ENCODE peak calls at places on chromosomes 6 and 20, in nine cellular contexts. W, K, H, P, X, Q, U, O and N are unnamed samples.

GRCh38 chr20:11849976-11850670 is 67.6 kb upstream of the BTBD3 start:
- DNase-seq in X (no peak), U (no peak), K (no peak), P (no peak), O (no peak), H (no peak), W (peak; percentile 45), Q (no peak), N (no peak)

GRCh38 chr20:59004763-59005522 is 2.1 kb downstream of the CTSZ start:
- DNase-seq in K (peak; percentile 94), P (no peak), O (peak; percentile 84), Q (peak; percentile 63), H (peak; percentile 78), W (no peak), X (no peak), U (no peak), N (no peak)

GRCh38 chr6:50956014-50956413 is 137.3 kb downstream of the TFAP2B start:
- DNase-seq in X (no peak), H (no peak), U (no peak), O (no peak), W (no peak), P (no peak), K (no peak), Q (no peak), N (no peak)

GRCh38 chr6:40244684-40245083 is 310.4 kb upstream of the MOCS1 start:
- DNase-seq in X (no peak), W (no peak), K (no peak), P (no peak), H (no peak), Q (no peak), O (no peak), U (no peak), N (no peak)

GRCh38 chr20:39070484-39071231 is 108.5 kb downstream of the DHX35 start:
- DNase-seq in K (no peak), O (no peak), X (no peak), W (peak; percentile 56), U (no peak), Q (peak; percentile 25), H (no peak), P (no peak), N (peak; percentile 78)

GRCh38 chr6:10341605-10342004 is 73.3 kb downstream of the TFAP2A start:
- DNase-seq in H (no peak), W (no peak), U (no peak), P (no peak), O (no peak), Q (no peak), X (no peak), K (no peak), N (no peak)

GRCh38 chr6:134464690-134465411 is 146.9 kb upstream of the SGK1 start:
- DNase-seq in U (no peak), H (no peak), K (no peak), W (peak; percentile 89), P (peak; percentile 76), Q (no peak), O (no peak), X (no peak), N (peak; percentile 38)

GRCh38 chr20:57508381-57508780 is 16.6 kb downstream of the CTCFL start:
- DNase-seq in K (no peak), O (no peak), W (no peak), H (no peak), U (no peak), P (no peak), Q (no peak), X (no peak), N (no peak)

GRCh38 chr6:39440039-39440426 is 117.5 kb upstream of the KCNK16 start:
- DNase-seq in O (no peak), W (no peak), K (no peak), U (peak; percentile 49), X (no peak), P (no peak), H (no peak), Q (no peak), N (no peak)

GRCh38 chr6:142045380-142046270 is 87.1 kb upstream of the GJE1 start:
- DNase-seq in Q (peak; percentile 26), H (no peak), P (peak; percentile 15), U (no peak), O (no peak), W (peak; percentile 51), X (no peak), K (no peak), N (no peak)

GRCh38 chr6:6918216-6918983 is 189.4 kb upstream of the RREB1 start:
- DNase-seq in K (no peak), U (no peak), X (peak; percentile 35), H (no peak), W (peak; percentile 59), O (no peak), P (peak; percentile 44), Q (peak; percentile 8), N (peak; percentile 44)

GRCh38 chr20:56826971-56827645 is 198.0 kb downstream of the TFAP2C start:
- DNase-seq in O (no peak), K (no peak), P (peak; percentile 16), W (no peak), U (peak; percentile 95), X (no peak), Q (no peak), H (peak; percentile 83), N (no peak)

GRCh38 chr6:100137759-100138158 is 143.7 kb upstream of the MCHR2 start:
- DNase-seq in O (no peak), H (no peak), K (no peak), U (no peak), W (no peak), P (no peak), Q (no peak), X (no peak), N (no peak)

GRCh38 chr6:27791182-27791939 is 120.8 kb downstream of the OR2B2 start:
- DNase-seq in Q (peak; percentile 88), W (peak; percentile 87), H (peak; percentile 80), K (no peak), U (no peak), P (peak; percentile 86), X (peak; percentile 61), O (no peak), N (no peak)

GRCh38 chr6:25769983-25770382 is 15.4 kb downstream of the SLC17A4 start:
- DNase-seq in U (no peak), X (no peak), H (no peak), K (no peak), P (peak; percentile 24), W (no peak), O (no peak), Q (no peak), N (no peak)

GRCh38 chr6:132511159-132511835 is 1.6 kb downstream of the STX7 start:
- DNase-seq in X (no peak), O (no peak), U (no peak), W (no peak), Q (peak; percentile 38), H (no peak), P (peak; percentile 2), K (no peak), N (no peak)

DNA sequence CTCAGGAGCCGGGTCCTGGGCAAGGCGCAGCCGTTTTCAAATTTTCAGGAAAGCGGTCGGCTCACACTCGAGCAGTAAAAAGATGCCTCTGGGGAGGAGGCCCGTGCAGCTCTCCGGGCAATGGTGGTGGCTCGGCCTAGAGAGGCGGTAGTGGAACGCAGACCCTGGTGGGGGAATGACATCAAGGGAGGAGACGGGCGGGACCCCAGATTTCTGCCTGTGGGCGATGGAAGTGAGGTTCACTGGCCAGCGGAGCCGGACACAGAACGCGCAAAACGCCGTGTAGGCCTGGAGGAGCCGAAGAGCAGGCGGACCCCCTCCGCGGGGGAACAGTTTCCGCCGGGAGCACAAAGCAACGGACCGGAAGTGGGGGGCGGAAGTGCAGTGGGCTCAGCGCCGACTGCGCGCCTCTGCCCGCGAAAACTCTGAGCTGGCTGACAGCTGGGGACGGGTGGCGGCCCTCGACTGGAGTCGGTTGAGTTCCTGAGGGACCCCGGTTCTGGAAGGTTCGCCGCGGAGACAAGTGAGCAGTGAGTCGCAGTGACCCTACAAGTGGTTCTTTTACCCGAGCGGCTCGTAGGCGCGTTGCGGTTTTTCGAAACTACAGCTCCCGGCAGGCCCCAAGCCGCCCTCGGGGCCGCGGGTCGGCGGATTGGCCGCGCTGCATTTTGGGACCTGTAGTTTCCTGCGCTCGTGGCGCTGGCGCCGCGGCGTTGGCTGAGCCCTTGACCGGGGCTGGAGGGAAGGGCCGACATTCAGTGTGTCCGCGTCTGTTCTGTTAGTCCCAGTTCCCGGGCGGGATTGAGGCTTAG is at the start of gene RTEL1:
- DNase-seq in H (peak; percentile 96), Q (peak; percentile 93), P (peak; percentile 92), O (peak; percentile 94), K (peak; percentile 97), U (no peak), X (peak; percentile 85), W (peak; percentile 91), N (peak; percentile 99)
- TF ChIP-seq POLR2A in H (peak; percentile 39), Q (peak; percentile 54), P (no peak), O (no peak), K (no peak), U (peak; percentile 24), X (peak; percentile 83), W (no peak), N (peak; percentile 63)

GRCh38 chr6:73262701-73263569 is at the start of gene KHDC1:
- DNase-seq in Q (peak; percentile 44), X (peak; percentile 69), K (peak; percentile 90), W (peak; percentile 54), H (peak; percentile 67), O (peak; percentile 56), U (no peak), P (peak; percentile 42), N (peak; percentile 75)
- TF ChIP-seq POLR2A in Q (peak; percentile 28), X (peak; percentile 59), K (no peak), W (no peak), H (no peak), O (no peak), U (no peak), P (peak; percentile 10), N (peak; percentile 55)

GRCh38 chr6:36028088-36028886 is 679 bp downstream of the MAPK14 start:
- DNase-seq in K (peak; percentile 89), Q (peak; percentile 38), O (no peak), P (peak; percentile 20), H (peak; percentile 73), W (peak; percentile 12), X (no peak), U (no peak), N (peak; percentile 22)
- TF ChIP-seq POLR2A in K (no peak), Q (no peak), O (no peak), P (no peak), H (peak; percentile 11), W (no peak), X (no peak), U (no peak), N (no peak)

GRCh38 chr20:33812673-33813462 is 1.7 kb downstream of the CHMP4B start:
- DNase-seq in X (peak; percentile 29), U (no peak), K (no peak), O (no peak), Q (peak; percentile 66), H (no peak), P (no peak), W (no peak), N (no peak)

GRCh38 chr20:33811763-33812672 is 870 bp downstream of the CHMP4B start:
- DNase-seq in P (peak; percentile 62), X (peak; percentile 44), W (peak; percentile 91), H (peak; percentile 88), K (peak; percentile 85), Q (peak; percentile 93), O (peak; percentile 60), U (no peak), N (peak; percentile 88)

GRCh38 chr20:33815671-33816070 is 4.5 kb downstream of the CHMP4B start:
- DNase-seq in X (no peak), Q (no peak), P (no peak), O (no peak), W (no peak), U (no peak), H (no peak), K (no peak), N (no peak)

GRCh38 chr20:33816191-33816590 is 5.0 kb downstream of the CHMP4B start:
- DNase-seq in Q (no peak), P (no peak), W (no peak), O (no peak), H (no peak), X (no peak), U (no peak), K (no peak), N (no peak)

GRCh38 chr20:33814238-33814712 is 3.1 kb downstream of the CHMP4B start:
- DNase-seq in H (no peak), U (no peak), W (peak; percentile 18), K (no peak), O (peak; percentile 73), X (no peak), Q (peak; percentile 66), P (no peak), N (no peak)
- TF ChIP-seq POLR2A in H (no peak), U (no peak), W (no peak), K (no peak), O (peak; percentile 57), X (no peak), Q (no peak), P (no peak), N (no peak)